ENCODE peak calls at places on chromosomes 12 and 14, in eight cellular contexts. W is HepG2, I is heart left ventricle, O is ovary, Y is psoas muscle, J is cardiac muscle cell, E is neural progenitor cell, H is prostate gland. X is an unnamed sample. For H3K36me3, the result is how much of the 10 kb centered on the place peaks cover.

GRCh38 chr14:73696466-73697390 is 17.5 kb downstream of the PNMA1 start:
- DNase-seq in E (no peak), Y (no peak), W (peak), O (no peak), I (no peak), H (no peak), J (peak), X (no peak)

GRCh38 chr14:53215101-53215500 is 62.0 kb upstream of the DDHD1 start:
- DNase-seq in J (no peak), O (no peak), Y (no peak), H (no peak), E (no peak), W (no peak), I (no peak), X (no peak)

GRCh38 chr12:60487284-60487683 is 891.5 kb downstream of the SLC16A7 start:
- DNase-seq in W (no peak), H (no peak), J (no peak), O (no peak), Y (no peak), I (no peak), E (no peak), X (no peak)

GRCh38 chr12:4978737-4979136 is 64.9 kb upstream of the KCNA5 start:
- DNase-seq in I (no peak), Y (no peak), W (no peak), O (no peak), J (no peak), H (no peak), E (no peak), X (no peak)

GRCh38 chr12:12441891-12442461 is 85.1 kb downstream of the BORCS5 start:
- DNase-seq in O (no peak), H (no peak), E (no peak), Y (no peak), W (no peak), I (no peak), J (peak), X (no peak)

GRCh38 chr14:59328410-59328809 is 136.8 kb downstream of the GPR135 start:
- DNase-seq in I (no peak), Y (no peak), J (no peak), H (no peak), W (peak), O (no peak), E (no peak), X (no peak)

GRCh38 chr12:29593001-29593400 is 95.5 kb upstream of the OVCH1 start:
- DNase-seq in W (no peak), J (no peak), Y (no peak), E (no peak), I (no peak), O (no peak), H (no peak), X (no peak)

GRCh38 chr14:91835920-91836843 is 31.2 kb downstream of the TC2N start:
- DNase-seq in H (peak), I (peak), Y (peak), W (no peak), J (peak), E (peak), O (peak), X (peak)

GRCh38 chr14:36662543-36663403 is 1.1 kb downstream of the PAX9 start:
- DNase-seq in W (no peak), I (no peak), Y (peak), E (peak), O (no peak), H (peak), J (no peak), X (no peak)

GRCh38 chr12:5509557-5509956 is 77.6 kb downstream of the NTF3 start:
- DNase-seq in I (no peak), H (no peak), E (no peak), Y (no peak), O (no peak), J (no peak), W (no peak), X (no peak)

GRCh38 chr14:68816183-68816942 is 23.5 kb upstream of the ZFP36L1 start:
- DNase-seq in H (peak), Y (peak), I (peak), O (peak), J (peak), W (peak), E (peak), X (peak)

GRCh38 chr14:61477845-61478438 is 156.6 kb downstream of the PRKCH start:
- DNase-seq in E (no peak), I (peak), J (peak), Y (peak), H (no peak), W (no peak), O (peak), X (no peak)

GRCh38 chr14:59032821-59033220 is 155.6 kb upstream of the DAAM1 start:
- DNase-seq in W (no peak), J (no peak), H (no peak), E (no peak), Y (no peak), I (no peak), O (no peak), X (no peak)

GRCh38 chr12:131279281-131279921 is 325.7 kb downstream of the ADGRD1 start:
- DNase-seq in E (no peak), W (no peak), J (no peak), I (no peak), O (peak), H (no peak), Y (peak), X (peak)

GRCh38 chr12:98373019-98373554 is 142.3 kb upstream of the TMPO start:
- DNase-seq in J (peak), Y (no peak), E (peak), H (no peak), O (no peak), W (peak), I (no peak), X (no peak)

GRCh38 chr14:101120636-101121398 is 217.3 kb upstream of the RTL1 start:
- DNase-seq in I (peak), J (no peak), W (no peak), O (peak), E (no peak), H (peak), Y (peak), X (no peak)

GRCh38 chr12:28026701-28027100 is 54.2 kb upstream of the PTHLH start:
- DNase-seq in H (no peak), E (no peak), Y (no peak), O (no peak), W (no peak), J (peak), I (no peak), X (no peak)

DNA sequence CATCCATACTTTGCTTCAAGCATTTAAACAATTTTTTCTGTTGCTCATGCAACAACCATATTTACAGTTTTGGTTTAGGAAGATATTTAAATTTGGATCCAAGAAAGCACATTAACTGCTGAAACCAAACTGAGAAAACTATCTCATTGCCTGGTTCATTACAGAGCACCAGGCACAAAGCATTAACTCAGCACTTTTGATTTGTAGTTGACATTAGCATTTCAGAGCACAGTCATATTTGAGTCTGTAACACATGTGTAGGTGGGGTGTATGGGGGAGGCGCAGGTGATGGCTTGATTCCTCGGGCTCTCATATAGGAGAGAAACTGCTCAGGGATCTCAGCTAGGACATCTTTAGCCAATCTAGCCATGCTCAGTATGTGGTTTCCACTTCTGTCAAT is 251.7 kb downstream of the CPNE8 start:
- DNase-seq in E (no peak), W (no peak), O (no peak), J (no peak), H (no peak), I (no peak), Y (no peak), X (no peak)
- TF ChIP-seq CTCF in E (no peak), W (no peak), O (no peak), J (no peak), H (no peak), I (no peak), Y (no peak), X (no peak)

DNA sequence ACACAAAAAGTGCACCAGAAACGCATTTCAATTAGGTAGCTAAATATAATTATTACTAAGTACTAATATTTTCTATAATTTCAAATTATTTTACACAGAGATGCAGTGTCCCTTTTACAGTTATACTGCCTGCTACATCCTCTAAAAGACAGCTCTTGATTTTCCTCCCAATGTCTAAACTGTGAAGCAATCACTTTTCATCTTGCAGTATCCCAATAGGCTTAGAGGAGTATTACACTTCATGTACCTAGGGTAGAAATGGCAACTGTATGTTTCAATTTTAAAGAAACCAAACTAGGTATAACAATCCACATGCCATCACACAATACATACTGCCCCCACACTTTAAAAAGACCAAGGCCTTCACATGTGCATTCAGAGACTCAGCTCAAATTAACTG is 7.3 kb downstream of the RSRC2 start:
- DNase-seq in H (no peak), I (no peak), E (no peak), O (no peak), Y (no peak), W (no peak), J (no peak), X (no peak)
- H3K36me3 ChIP-seq in H (under half), I (half or more), E (half or more), O (under half), Y (under half), W (under half), J (half or more), X (half or more)

DNA sequence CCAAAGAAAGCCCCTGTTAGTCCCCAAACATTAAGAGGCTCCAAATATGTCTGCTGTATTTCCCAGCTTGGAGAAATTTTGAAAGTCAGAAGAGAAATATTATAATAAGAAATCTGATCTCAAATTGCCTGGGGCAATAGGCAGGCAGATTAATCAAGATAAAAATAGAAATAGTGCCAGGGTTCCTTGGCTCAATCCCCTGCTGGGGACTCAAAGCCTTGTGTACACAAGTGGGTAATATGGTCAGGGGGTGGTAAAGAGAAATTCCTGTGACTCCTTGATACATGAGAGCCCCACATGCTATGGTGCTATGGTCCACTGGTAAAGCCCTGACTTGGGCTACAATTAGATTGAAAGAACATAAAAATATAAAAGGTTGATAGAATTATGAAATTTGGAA is 41.3 kb upstream of the ARID2 start:
- DNase-seq in W (no peak), E (no peak), I (no peak), Y (no peak), H (no peak), J (no peak), O (no peak), X (no peak)
- H3K27ac ChIP-seq in W (no peak), E (no peak), I (no peak), Y (no peak), H (no peak), J (no peak), O (no peak), X (no peak)

GRCh38 chr14:66404051-66404450 is 82.1 kb upstream of the CCDC196 start:
- DNase-seq in Y (no peak), J (no peak), I (no peak), O (no peak), H (no peak), E (no peak), W (no peak), X (no peak)

GRCh38 chr14:66401447-66402095 is 84.6 kb upstream of the CCDC196 start:
- DNase-seq in E (peak), J (peak), I (no peak), H (no peak), O (no peak), Y (no peak), W (peak), X (no peak)

GRCh38 chr14:66398437-66398836 is 87.7 kb upstream of the CCDC196 start:
- DNase-seq in J (no peak), H (no peak), I (no peak), W (no peak), O (no peak), E (no peak), Y (no peak), X (no peak)

GRCh38 chr14:66405158-66405557 is 81.0 kb upstream of the CCDC196 start:
- DNase-seq in O (no peak), Y (no peak), I (no peak), J (peak), H (no peak), W (no peak), E (peak), X (no peak)

GRCh38 chr14:66403183-66403582 is 83.0 kb upstream of the CCDC196 start:
- DNase-seq in W (peak), H (no peak), E (peak), J (peak), O (no peak), Y (no peak), I (no peak), X (peak)
- TF ChIP-seq CTCF in W (peak), H (peak), E (peak), J (peak), O (no peak), Y (peak), I (peak), X (peak)

DNA sequence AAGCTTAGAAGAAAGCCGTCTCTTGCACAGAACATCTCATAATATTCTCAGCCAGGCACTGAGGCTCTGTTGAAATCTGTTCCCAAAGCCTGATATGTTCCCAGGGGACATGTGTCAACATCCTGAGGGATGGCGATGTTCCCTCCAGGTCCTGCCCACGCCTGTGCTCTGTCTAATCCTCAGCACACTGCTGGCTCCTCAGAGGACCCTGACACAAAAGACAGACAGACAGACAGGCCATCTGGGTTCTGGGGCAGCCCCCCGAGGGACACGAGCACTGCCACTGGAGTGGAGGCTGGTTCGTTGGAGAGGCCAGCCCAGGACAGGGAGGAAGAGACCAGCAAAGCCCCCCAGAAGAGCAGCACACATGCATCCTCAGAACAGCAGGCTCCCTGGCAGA is 27.8 kb downstream of the CHGA start:
- DNase-seq in O (no peak), J (no peak), I (no peak), Y (no peak), E (no peak), W (no peak), H (no peak), X (peak)
- H3K36me3 ChIP-seq in O (under half), J (under half), I (under half), Y (under half), E (under half), W (under half), H (under half), X (under half)

X was measured in WERI-Rb-1.